ENCODE peak calls at places on chromosomes 13 and 19, in seven cellular contexts. B, D, F, Q, Y, E and K are unnamed samples.
A peak's percentile ranks its signal among the peaks of the same experiment; 100 is the strongest.

GRCh38 chr19:16233836-16234551 is 36.3 kb downstream of the AP1M1 start:
- DNase-seq in E (no peak), F (no peak), Q (no peak), Y (no peak), B (no peak), D (no peak), K (no peak)

GRCh38 chr13:71237332-71237731 is 629.7 kb downstream of the DACH1 start:
- DNase-seq in E (no peak), Q (no peak), D (no peak), B (no peak), Y (no peak), F (no peak), K (no peak)

GRCh38 chr13:48527955-48528354 is 4.9 kb downstream of the RCBTB2 start:
- DNase-seq in Y (no peak), E (no peak), B (no peak), Q (no peak), F (no peak), D (no peak), K (no peak)

GRCh38 chr13:75339635-75340374 is 142.2 kb downstream of the TBC1D4 start:
- DNase-seq in D (no peak), F (no peak), E (no peak), B (no peak), Y (no peak), Q (no peak), K (no peak)

GRCh38 chr13:23899555-23899954 is 2.3 kb upstream of the C1QTNF9B start:
- DNase-seq in Q (peak; percentile 22), E (no peak), D (no peak), Y (no peak), B (peak; percentile 48), F (no peak), K (no peak)

GRCh38 chr13:60612593-60612992 is 215.6 kb downstream of the TDRD3 start:
- DNase-seq in F (no peak), D (no peak), Q (no peak), B (no peak), Y (no peak), E (no peak), K (no peak)

GRCh38 chr13:76874466-76874865 is 11.7 kb downstream of the KCTD12 start:
- DNase-seq in F (no peak), D (no peak), Y (no peak), E (no peak), B (no peak), Q (no peak), K (no peak)

GRCh38 chr13:42073683-42074082 is 25.2 kb downstream of the DGKH start:
- DNase-seq in D (no peak), F (no peak), B (no peak), Y (no peak), Q (no peak), E (no peak), K (no peak)